ENCODE peak calls at places on chromosomes 16 and 17, in six cellular contexts. One of them, this sample, is unnamed. For H3K4me1, the result is how much of the 10 kb centered on the place peaks cover.

GRCh38 chr17:78883090-78883532 is 19.9 kb downstream of the CEP295NL start:
- DNase-seq in HCT116: peak
- DNase-seq in GM12878: no peak
- DNase-seq in K562: peak
- DNase-seq in H1: no peak
- DNase-seq in HepG2: peak
- DNase-seq in this sample: no peak

GRCh38 chr16:525520-526180 is 1.9 kb upstream of the CAPN15 start:
- DNase-seq in HCT116: peak
- DNase-seq in GM12878: peak
- DNase-seq in K562: peak
- DNase-seq in H1: no peak
- DNase-seq in HepG2: no peak
- DNase-seq in this sample: no peak

GRCh38 chr16:8109510-8110369 is 480.6 kb downstream of the TMEM114 start:
- DNase-seq in HCT116: no peak
- DNase-seq in GM12878: no peak
- DNase-seq in K562: peak
- DNase-seq in H1: no peak
- DNase-seq in HepG2: no peak
- DNase-seq in this sample: no peak

GRCh38 chr17:57490890-57491289 is 234.6 kb downstream of the MSI2 start:
- DNase-seq in HCT116: no peak
- DNase-seq in GM12878: no peak
- DNase-seq in K562: no peak
- DNase-seq in H1: no peak
- DNase-seq in HepG2: no peak
- DNase-seq in this sample: no peak

GRCh38 chr17:28747046-28747691 is 3.4 kb downstream of the TRAF4 start:
- DNase-seq in HCT116: no peak
- DNase-seq in GM12878: no peak
- DNase-seq in K562: no peak
- DNase-seq in H1: no peak
- DNase-seq in HepG2: no peak
- DNase-seq in this sample: no peak

GRCh38 chr17:50346313-50347086 is 574 bp downstream of the XYLT2 start:
- DNase-seq in HCT116: no peak
- DNase-seq in GM12878: no peak
- DNase-seq in K562: peak
- DNase-seq in H1: peak
- DNase-seq in HepG2: no peak
- DNase-seq in this sample: no peak

GRCh38 chr16:25155553-25156460 is 44.3 kb downstream of the LCMT1 start:
- DNase-seq in HCT116: no peak
- DNase-seq in GM12878: no peak
- DNase-seq in K562: no peak
- DNase-seq in H1: no peak
- DNase-seq in HepG2: no peak
- DNase-seq in this sample: no peak

GRCh38 chr16:15434425-15435215 is at the start of gene BMERB1:
- DNase-seq in HCT116: peak
- DNase-seq in GM12878: no peak
- DNase-seq in K562: no peak
- DNase-seq in H1: peak
- DNase-seq in HepG2: no peak
- DNase-seq in this sample: peak

GRCh38 chr17:13337864-13338371 is 263.8 kb downstream of the HS3ST3A1 start:
- DNase-seq in HCT116: peak
- DNase-seq in GM12878: no peak
- DNase-seq in K562: peak
- DNase-seq in H1: no peak
- DNase-seq in HepG2: peak
- DNase-seq in this sample: no peak

GRCh38 chr16:81371106-81371505 is 56.3 kb downstream of the GAN start:
- DNase-seq in HCT116: no peak
- DNase-seq in GM12878: no peak
- DNase-seq in K562: no peak
- DNase-seq in H1: no peak
- DNase-seq in HepG2: no peak
- DNase-seq in this sample: no peak

GRCh38 chr17:82004485-82005455 is 17.9 kb downstream of the CENPX start:
- DNase-seq in HCT116: no peak
- DNase-seq in GM12878: no peak
- DNase-seq in K562: no peak
- DNase-seq in H1: no peak
- DNase-seq in HepG2: no peak
- DNase-seq in this sample: no peak

GRCh38 chr17:83199500-83200201 is 120.2 kb downstream of the METRNL start:
- DNase-seq in HCT116: no peak
- DNase-seq in GM12878: no peak
- DNase-seq in K562: no peak
- DNase-seq in H1: no peak
- DNase-seq in HepG2: no peak
- DNase-seq in this sample: no peak

GRCh38 chr17:11372692-11373091 is 131.7 kb downstream of the SHISA6 start:
- DNase-seq in HCT116: no peak
- DNase-seq in GM12878: no peak
- DNase-seq in K562: no peak
- DNase-seq in H1: no peak
- DNase-seq in HepG2: no peak
- DNase-seq in this sample: no peak

GRCh38 chr16:52498640-52499039 is 48.3 kb downstream of the TOX3 start:
- DNase-seq in HCT116: no peak
- DNase-seq in GM12878: no peak
- DNase-seq in K562: no peak
- DNase-seq in H1: no peak
- DNase-seq in HepG2: no peak
- DNase-seq in this sample: no peak

GRCh38 chr16:85527042-85527766 is 85.9 kb upstream of the GSE1 start:
- DNase-seq in HCT116: no peak
- DNase-seq in GM12878: no peak
- DNase-seq in K562: no peak
- DNase-seq in H1: no peak
- DNase-seq in HepG2: no peak
- DNase-seq in this sample: no peak

GRCh38 chr17:20095366-20096080 is 86.4 kb downstream of the SPECC1 start:
- DNase-seq in HCT116: peak
- DNase-seq in GM12878: no peak
- DNase-seq in K562: peak
- DNase-seq in H1: no peak
- DNase-seq in HepG2: peak
- DNase-seq in this sample: peak

GRCh38 chr17:4483012-4483840 is 15.5 kb upstream of the SPNS2 start:
- DNase-seq in HCT116: peak
- DNase-seq in GM12878: no peak
- DNase-seq in K562: no peak
- DNase-seq in H1: no peak
- DNase-seq in HepG2: no peak
- DNase-seq in this sample: no peak

GRCh38 chr16:85857406-85857805 is 41.6 kb upstream of the IRF8 start:
- DNase-seq in HCT116: no peak
- DNase-seq in GM12878: no peak
- DNase-seq in K562: no peak
- DNase-seq in H1: no peak
- DNase-seq in HepG2: no peak
- DNase-seq in this sample: no peak

GRCh38 chr16:76583466-76583865 is 306.3 kb downstream of the CNTNAP4 start:
- DNase-seq in HCT116: no peak
- DNase-seq in GM12878: no peak
- DNase-seq in K562: no peak
- DNase-seq in H1: no peak
- DNase-seq in HepG2: no peak
- DNase-seq in this sample: no peak

GRCh38 chr17:17096438-17097178 is 54.4 kb downstream of the MPRIP start:
- DNase-seq in HCT116: no peak
- DNase-seq in GM12878: no peak
- DNase-seq in K562: no peak
- DNase-seq in H1: no peak
- DNase-seq in HepG2: peak
- DNase-seq in this sample: no peak

GRCh38 chr16:4836727-4837126 is 10.4 kb downstream of the GLYR1 start:
- DNase-seq in HCT116: no peak
- DNase-seq in GM12878: no peak
- DNase-seq in K562: no peak
- DNase-seq in H1: no peak
- DNase-seq in HepG2: no peak
- DNase-seq in this sample: no peak
- H3K4me1 ChIP-seq in HCT116: under half
- H3K4me1 ChIP-seq in GM12878: under half
- H3K4me1 ChIP-seq in K562: under half
- H3K4me1 ChIP-seq in H1: under half
- H3K4me1 ChIP-seq in HepG2: under half
- H3K4me1 ChIP-seq in this sample: under half

GRCh38 chr16:56710181-56710737 is 19.7 kb upstream of the NUP93 start:
- DNase-seq in HCT116: no peak
- DNase-seq in GM12878: no peak
- DNase-seq in K562: no peak
- DNase-seq in H1: no peak
- DNase-seq in HepG2: no peak
- DNase-seq in this sample: no peak

GRCh38 chr16:56709686-56710040 is 20.3 kb upstream of the NUP93 start:
- DNase-seq in HCT116: no peak
- DNase-seq in GM12878: no peak
- DNase-seq in K562: no peak
- DNase-seq in H1: no peak
- DNase-seq in HepG2: no peak
- DNase-seq in this sample: no peak

GRCh38 chr16:56708821-56709685 is 20.9 kb upstream of the NUP93 start:
- DNase-seq in HCT116: no peak
- DNase-seq in GM12878: no peak
- DNase-seq in K562: no peak
- DNase-seq in H1: no peak
- DNase-seq in HepG2: no peak
- DNase-seq in this sample: no peak

GRCh38 chr16:56711862-56712261 is 18.1 kb upstream of the NUP93 start:
- DNase-seq in HCT116: no peak
- DNase-seq in GM12878: no peak
- DNase-seq in K562: no peak
- DNase-seq in H1: no peak
- DNase-seq in HepG2: no peak
- DNase-seq in this sample: no peak

GRCh38 chr16:56708418-56708817 is 21.5 kb upstream of the NUP93 start:
- DNase-seq in HCT116: no peak
- DNase-seq in GM12878: no peak
- DNase-seq in K562: no peak
- DNase-seq in H1: no peak
- DNase-seq in HepG2: no peak
- DNase-seq in this sample: no peak
- TF ChIP-seq ZNF274 in HCT116: no peak
- TF ChIP-seq ZNF274 in GM12878: no peak
- TF ChIP-seq ZNF274 in K562: no peak
- TF ChIP-seq ZNF274 in H1: no peak
- TF ChIP-seq ZNF274 in HepG2: no peak
- TF ChIP-seq ZNF274 in this sample: no peak

DNA sequence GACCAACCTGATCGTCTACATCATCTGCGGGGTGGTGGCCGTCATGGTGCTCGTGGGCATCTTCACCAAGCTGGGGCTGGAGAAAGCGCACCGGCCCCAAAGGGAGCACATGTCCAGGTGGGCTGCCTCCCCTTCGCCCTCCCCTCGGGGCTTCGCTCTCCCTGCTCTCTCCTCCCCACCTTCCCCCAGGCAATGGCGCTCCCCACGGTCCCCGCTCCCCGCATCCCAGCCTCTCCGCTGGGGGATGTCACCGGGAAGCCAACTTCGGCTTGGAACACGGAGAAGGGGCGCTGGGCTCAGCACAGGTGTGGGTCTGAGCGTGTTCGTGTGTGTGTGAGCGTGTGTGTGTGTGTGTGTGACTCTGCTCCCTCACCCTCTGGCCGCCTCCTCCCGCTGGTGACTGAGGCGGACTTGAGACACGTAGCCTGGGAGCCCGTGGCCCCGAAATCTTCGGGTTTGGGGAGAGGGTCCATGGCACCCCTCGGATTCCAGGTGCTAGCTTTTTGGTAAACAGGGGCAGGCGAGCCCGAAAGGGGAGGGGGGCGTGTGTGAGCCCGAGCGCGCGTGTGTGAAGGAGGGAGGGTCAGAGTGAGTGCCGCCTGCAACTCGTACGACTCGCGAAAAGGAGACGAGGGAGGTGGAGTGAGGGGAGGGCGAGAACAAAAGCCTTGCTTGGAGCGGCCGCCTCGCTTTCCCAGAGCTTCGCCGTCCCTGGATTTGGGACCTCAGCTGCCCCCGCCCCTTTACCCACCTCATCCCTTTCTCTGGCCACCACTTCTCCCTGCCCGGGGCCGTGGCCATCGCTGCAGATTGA is 1.3 kb downstream of the SHISA9 start:
- DNase-seq in HCT116: no peak
- DNase-seq in GM12878: no peak
- DNase-seq in K562: no peak
- DNase-seq in H1: peak
- DNase-seq in HepG2: no peak
- DNase-seq in this sample: no peak
- H3K4me1 ChIP-seq in HCT116: under half
- H3K4me1 ChIP-seq in GM12878: under half
- H3K4me1 ChIP-seq in K562: under half
- H3K4me1 ChIP-seq in H1: under half
- H3K4me1 ChIP-seq in HepG2: under half
- H3K4me1 ChIP-seq in this sample: under half

GRCh38 chr16:87684106-87684677 is 81.6 kb downstream of the KLHDC4 start:
- DNase-seq in HCT116: no peak
- DNase-seq in GM12878: no peak
- DNase-seq in K562: no peak
- DNase-seq in H1: no peak
- DNase-seq in HepG2: no peak
- DNase-seq in this sample: no peak

GRCh38 chr16:87680272-87680644 is 78.0 kb downstream of the JPH3 start:
- DNase-seq in HCT116: no peak
- DNase-seq in GM12878: no peak
- DNase-seq in K562: no peak
- DNase-seq in H1: no peak
- DNase-seq in HepG2: no peak
- DNase-seq in this sample: no peak

GRCh38 chr16:87682852-87683399 is 80.6 kb downstream of the JPH3 start:
- DNase-seq in HCT116: no peak
- DNase-seq in GM12878: no peak
- DNase-seq in K562: no peak
- DNase-seq in H1: no peak
- DNase-seq in HepG2: no peak
- DNase-seq in this sample: no peak

GRCh38 chr16:87679593-87680271 is 77.4 kb downstream of the JPH3 start:
- DNase-seq in HCT116: no peak
- DNase-seq in GM12878: no peak
- DNase-seq in K562: no peak
- DNase-seq in H1: no peak
- DNase-seq in HepG2: no peak
- DNase-seq in this sample: no peak

DNA sequence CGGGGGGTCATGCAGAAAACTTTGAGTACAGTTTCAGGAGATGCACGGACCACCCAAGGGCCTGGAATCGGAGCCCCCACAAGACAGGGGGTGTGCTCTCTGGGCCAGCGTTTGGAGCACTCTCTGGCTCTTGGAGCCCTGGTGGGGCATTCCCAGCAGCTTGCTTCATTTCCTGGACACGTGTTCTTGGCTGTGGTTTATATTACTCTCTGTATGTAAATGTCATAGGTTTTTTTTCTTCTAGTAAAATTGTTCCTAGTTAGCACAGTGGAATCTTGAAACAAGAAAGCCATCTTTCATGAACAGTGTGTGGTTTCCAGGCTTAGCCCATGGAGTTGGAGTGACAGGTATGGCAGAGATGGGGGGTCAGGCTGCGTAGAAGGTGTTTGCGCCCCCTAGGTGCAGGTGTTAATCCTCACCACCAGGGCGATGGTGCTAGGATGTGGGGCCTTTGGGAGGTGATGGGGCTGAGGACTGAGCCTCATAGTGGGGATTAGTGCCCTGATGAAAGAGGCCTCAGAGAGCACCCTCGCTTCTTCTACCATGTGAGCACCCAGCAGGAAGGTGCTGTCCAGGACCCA is 79.8 kb downstream of the JPH3 start:
- DNase-seq in HCT116: peak
- DNase-seq in GM12878: no peak
- DNase-seq in K562: peak
- DNase-seq in H1: peak
- DNase-seq in HepG2: peak
- DNase-seq in this sample: peak
- TF ChIP-seq ZNF274 in HCT116: no peak
- TF ChIP-seq ZNF274 in GM12878: no peak
- TF ChIP-seq ZNF274 in K562: no peak
- TF ChIP-seq ZNF274 in H1: no peak
- TF ChIP-seq ZNF274 in HepG2: no peak
- TF ChIP-seq ZNF274 in this sample: no peak